ENCODE peak calls at places on chromosome 21, in ten cellular contexts. Q is trophoblast cell; T is IMR-90; O is RWPE1; P is GM20000; U is CD4-positive, alpha-beta memory T cell; M is H7; E is uterus; X is EH; W is stimulated activated CD8-positive, alpha-beta memory T cell treated with anti-CD3 and anti-CD28 coated beads, Interleukin-4, amount 100 ng/mL, for 24 hours. R is an unnamed sample.

GRCh38 chr21:26877015-26877414 is 31.8 kb upstream of the ADAMTS1 start:
- DNase-seq in P (no peak), W (no peak), E (no peak), O (no peak), X (no peak), U (no peak), T (no peak), Q (no peak), M (no peak), R (no peak)

GRCh38 chr21:44087426-44088400 is 19.5 kb upstream of the PWP2 start:
- DNase-seq in X (no peak), Q (no peak), M (no peak), W (no peak), O (no peak), P (no peak), U (no peak), E (no peak), T (no peak), R (peak; percentile 66)

GRCh38 chr21:37868446-37868845 is 47.8 kb downstream of the KCNJ6 start:
- DNase-seq in E (no peak), W (no peak), T (no peak), Q (no peak), O (no peak), X (no peak), P (no peak), U (no peak), M (no peak), R (no peak)

GRCh38 chr21:39518055-39518844 is 66.5 kb downstream of the SH3BGR start:
- DNase-seq in T (peak; percentile 32), P (peak; percentile 76), U (peak; percentile 58), W (peak; percentile 4), O (peak; percentile 80), X (peak; percentile 55), E (peak; percentile 38), M (peak; percentile 90), Q (peak; percentile 27), R (no peak)

GRCh38 chr21:37166733-37167132 is 93.7 kb downstream of the TTC3 start:
- DNase-seq in E (no peak), M (peak; percentile 17), X (peak; percentile 32), Q (no peak), W (no peak), T (no peak), U (no peak), P (peak; percentile 13), O (peak; percentile 7), R (no peak)

GRCh38 chr21:45200031-45200430 is 87.7 kb downstream of the POFUT2 start:
- DNase-seq in M (no peak), X (no peak), T (no peak), W (no peak), Q (no peak), U (no peak), O (no peak), P (no peak), E (no peak), R (no peak)

GRCh38 chr21:31340499-31340898 is 3.6 kb downstream of the TIAM1 start:
- DNase-seq in P (no peak), O (no peak), M (no peak), T (no peak), Q (no peak), E (no peak), U (no peak), W (no peak), X (no peak), R (no peak)

GRCh38 chr21:33127154-33127893 is 57.4 kb downstream of the OLIG1 start:
- DNase-seq in O (peak; percentile 54), U (peak; percentile 42), E (peak; percentile 17), P (peak; percentile 77), X (peak; percentile 70), T (peak; percentile 65), M (peak; percentile 82), Q (peak; percentile 46), W (peak; percentile 40), R (peak; percentile 77)

GRCh38 chr21:37904879-37905278 is 11.4 kb downstream of the KCNJ6 start:
- DNase-seq in E (no peak), W (no peak), Q (no peak), X (no peak), U (no peak), P (no peak), M (no peak), O (no peak), T (no peak), R (no peak)

GRCh38 chr21:33478858-33479678 is 706 bp downstream of the TMEM50B start:
- DNase-seq in W (peak; percentile 32), M (peak; percentile 79), E (no peak), O (peak; percentile 31), Q (peak; percentile 27), P (peak; percentile 76), X (peak; percentile 46), T (peak; percentile 17), U (no peak), R (peak; percentile 70)

GRCh38 chr21:29613021-29613420 is 314.3 kb downstream of the BACH1 start:
- DNase-seq in X (peak; percentile 9), Q (no peak), M (no peak), W (no peak), P (no peak), T (peak; percentile 10), U (no peak), O (no peak), E (no peak), R (no peak)

GRCh38 chr21:33924766-33925100 is 9.1 kb upstream of the ATP5PO start:
- DNase-seq in X (no peak), Q (peak; percentile 48), M (no peak), O (no peak), U (no peak), W (no peak), P (no peak), T (no peak), E (no peak), R (no peak)

GRCh38 chr21:14741237-14741636 is 195.1 kb upstream of the SAMSN1 start:
- DNase-seq in T (no peak), P (no peak), W (no peak), O (peak; percentile 22), U (no peak), M (no peak), Q (no peak), X (no peak), E (no peak), R (no peak)

GRCh38 chr21:42565206-42565810 is 51.7 kb downstream of the SLC37A1 start:
- DNase-seq in T (no peak), Q (no peak), P (no peak), U (no peak), W (no peak), E (no peak), O (no peak), M (no peak), X (no peak), R (peak; percentile 61)

GRCh38 chr21:29424728-29425127 is 126.0 kb downstream of the BACH1 start:
- DNase-seq in M (no peak), E (no peak), U (no peak), T (no peak), O (no peak), W (no peak), P (no peak), Q (no peak), X (no peak), R (no peak)

GRCh38 chr21:34129039-34129891 is 55.9 kb downstream of the MRPS6 start:
- DNase-seq in W (peak; percentile 41), O (peak; percentile 16), U (peak; percentile 58), Q (no peak), T (peak; percentile 92), X (peak; percentile 92), E (peak; percentile 74), P (no peak), M (no peak), R (no peak)

GRCh38 chr21:39612233-39613028 is at the start of gene B3GALT5:
- DNase-seq in O (no peak), P (peak; percentile 25), W (no peak), Q (no peak), U (no peak), X (peak; percentile 27), E (no peak), M (peak; percentile 91), T (no peak), R (no peak)

GRCh38 chr21:32712043-32712442 is 15.8 kb downstream of the SYNJ1 start:
- DNase-seq in O (no peak), U (no peak), W (no peak), E (no peak), P (peak; percentile 65), X (no peak), M (no peak), T (no peak), Q (no peak), R (no peak)

GRCh38 chr21:45430521-45431501 is 25.8 kb downstream of the COL18A1 start:
- DNase-seq in T (peak; percentile 65), O (no peak), X (peak; percentile 54), M (peak; percentile 94), P (no peak), Q (no peak), W (no peak), E (no peak), U (no peak), R (no peak)

GRCh38 chr21:43609501-43610340 is 49.6 kb downstream of the HSF2BP start:
- DNase-seq in M (no peak), O (peak; percentile 68), X (peak; percentile 83), P (no peak), W (no peak), E (peak; percentile 25), U (no peak), Q (no peak), T (peak; percentile 88), R (no peak)

GRCh38 chr21:45064618-45065399 is 9.6 kb upstream of the ADARB1 start:
- DNase-seq in U (no peak), M (peak; percentile 59), O (no peak), W (no peak), E (no peak), P (no peak), Q (no peak), X (peak; percentile 56), T (no peak), R (no peak)

GRCh38 chr21:42544544-42544943 is 30.9 kb downstream of the SLC37A1 start:
- DNase-seq in O (no peak), E (no peak), W (no peak), Q (no peak), X (no peak), T (no peak), U (no peak), P (no peak), M (no peak), R (no peak)

GRCh38 chr21:25573409-25574206 is 33.7 kb downstream of the MRPL39 start:
- DNase-seq in O (peak; percentile 75), W (peak; percentile 56), P (no peak), U (peak; percentile 60), T (peak; percentile 99), Q (peak; percentile 74), X (peak; percentile 92), E (no peak), M (no peak), R (no peak)

GRCh38 chr21:25501996-25502665 is 105.2 kb downstream of the MRPL39 start:
- DNase-seq in U (no peak), X (no peak), M (no peak), E (no peak), P (no peak), T (no peak), Q (peak; percentile 0), W (peak; percentile 15), O (no peak), R (no peak)